ENCODE peak calls at places on chromosomes 4 and X, in ten cellular contexts. N is KG1; Q is activated T-helper 2 cell treated with anti-CD3 and anti-CD28 coated beads, Interferon-gamma antibody, Interleukin-2, Interleukin-4, amounts not matched to agents 10 μg/mL and 5 μg/mL and 100 μg/mL, durations not matched to agents 14 hours and 24 hours and 36 hours; U is PC-3; E is NCI-H345; G is CD8-positive, alpha-beta memory T cell; T is NCI-H1694; V is heart right ventricle; R is mesenchymal stem cell; C is AML-193. I is an unnamed sample.

GRCh38 chr4:156476359-156476758 is 495.2 kb downstream of the PDGFC start:
- DNase-seq in N (no peak), Q (no peak), U (peak), E (no peak), G (no peak), T (no peak), V (no peak), R (peak), C (no peak), I (peak)

GRCh38 chr4:168880811-168881595 is 129.1 kb downstream of the CBR4 start:
- DNase-seq in N (peak), Q (no peak), U (no peak), E (no peak), G (no peak), T (no peak), V (no peak), R (peak), C (peak), I (no peak)

GRCh38 chr4:79044260-79044659 is 105.0 kb upstream of the PAQR3 start:
- DNase-seq in N (no peak), Q (no peak), U (no peak), E (no peak), G (no peak), T (no peak), V (no peak), R (peak), C (no peak), I (no peak)

GRCh38 chrX:8453619-8454018 is 11.0 kb upstream of the VCX3B start:
- DNase-seq in N (no peak), Q (no peak), U (no peak), E (no peak), G (no peak), T (peak), V (no peak), R (no peak), C (no peak), I (no peak)

GRCh38 chr4:188728359-188728758 is 589.1 kb downstream of the TRIML1 start:
- DNase-seq in N (no peak), Q (no peak), U (no peak), E (no peak), G (no peak), T (no peak), V (no peak), R (no peak), C (no peak), I (no peak)

GRCh38 chrX:68746988-68747387 is 81.8 kb upstream of the EFNB1 start:
- DNase-seq in N (no peak), Q (no peak), U (no peak), E (no peak), G (no peak), T (no peak), V (no peak), R (no peak), C (no peak), I (no peak)

GRCh38 chrX:107597264-107597663 is 31.0 kb upstream of the PRPS1 start:
- DNase-seq in N (no peak), Q (no peak), U (no peak), E (no peak), G (no peak), T (no peak), V (no peak), R (no peak), C (no peak), I (no peak)

GRCh38 chr4:1469043-1469442 is 62.8 kb upstream of the NKX1-1 start:
- DNase-seq in N (no peak), Q (no peak), U (no peak), E (no peak), G (no peak), T (no peak), V (no peak), R (no peak), C (no peak), I (no peak)

GRCh38 chrX:104668550-104668949 is 102.6 kb downstream of the IL1RAPL2 start:
- DNase-seq in N (no peak), Q (no peak), U (peak), E (no peak), G (no peak), T (no peak), V (peak), R (peak), C (no peak), I (peak)